ENCODE peak calls at places on chromosomes 2 and 18, in four cellular contexts. N is heart right ventricle, F is NCI-H2171 treated with DMSO at 0.1 percent for 48 hours, H is SHP77 treated with DMSO at 0.1 percent for 48 hours. K is an unnamed sample.

GRCh38 chr2:215971671-215972070 is 41.7 kb downstream of the MREG start:
- DNase-seq in N (no peak), F (no peak), H (no peak), K (no peak)

GRCh38 chr2:212665948-212666347 is 127.3 kb upstream of the ERBB4 start:
- DNase-seq in N (no peak), F (no peak), H (no peak), K (no peak)

GRCh38 chr2:19861771-19862170 is 40.0 kb downstream of the TTC32 start:
- DNase-seq in N (no peak), F (no peak), H (no peak), K (no peak)

GRCh38 chr2:236088368-236089057 is 79.7 kb downstream of the GBX2 start:
- DNase-seq in N (no peak), F (no peak), H (no peak), K (no peak)

GRCh38 chr2:83143946-83144345 is 1315.1 kb downstream of the SUCLG1 start:
- DNase-seq in N (no peak), F (no peak), H (no peak), K (no peak)

GRCh38 chr2:62293490-62294212 is 97.7 kb downstream of the B3GNT2 start:
- DNase-seq in N (peak), F (peak), H (peak), K (peak)

GRCh38 chr18:10020176-10020575 is 106.4 kb downstream of the VAPA start:
- DNase-seq in N (no peak), F (no peak), H (peak), K (no peak)

GRCh38 chr18:38023871-38024270 is 458.3 kb upstream of the CELF4 start:
- DNase-seq in N (no peak), F (no peak), H (no peak), K (no peak)

GRCh38 chr2:22110244-22110651 is 986.5 kb downstream of the TDRD15 start:
- DNase-seq in N (no peak), F (peak), H (peak), K (no peak)

GRCh38 chr18:48293954-48294893 is 115.0 kb downstream of the ZBTB7C start:
- DNase-seq in N (no peak), F (peak), H (peak), K (no peak)

GRCh38 chr2:199460808-199461454 is 3.2 kb upstream of the SATB2 start:
- DNase-seq in N (no peak), F (no peak), H (no peak), K (no peak)

GRCh38 chr2:128435576-128436497 is 117.2 kb upstream of the HS6ST1 start:
- DNase-seq in N (no peak), F (peak), H (no peak), K (peak)

GRCh38 chr2:148517296-148517695 is 127.3 kb upstream of the EPC2 start:
- DNase-seq in N (no peak), F (no peak), H (no peak), K (no peak)

GRCh38 chr2:227817940-227818568 is 4.4 kb downstream of the CCL20 start:
- DNase-seq in N (peak), F (no peak), H (no peak), K (peak)

GRCh38 chr18:77344777-77345507 is 95.3 kb downstream of the GALR1 start:
- DNase-seq in N (peak), F (no peak), H (no peak), K (no peak)

GRCh38 chr2:15169326-15170038 is 391.7 kb downstream of the NBAS start:
- DNase-seq in N (no peak), F (no peak), H (no peak), K (no peak)

GRCh38 chr2:221204699-221205098 is 367.4 kb downstream of the EPHA4 start:
- DNase-seq in N (no peak), F (peak), H (peak), K (no peak)

GRCh38 chr2:98912221-98912851 is 23.7 kb downstream of the CRACDL start:
- DNase-seq in N (peak), F (peak), H (peak), K (no peak)

GRCh38 chr2:29262681-29263260 is 147.6 kb downstream of the CLIP4 start:
- DNase-seq in N (no peak), F (no peak), H (no peak), K (no peak)

GRCh38 chr18:52667388-52667787 is 327.4 kb downstream of the DCC start:
- DNase-seq in N (no peak), F (no peak), H (no peak), K (no peak)

GRCh38 chr2:23703583-23704385 is 223.1 kb downstream of the ATAD2B start:
- DNase-seq in N (no peak), F (no peak), H (no peak), K (no peak)

GRCh38 chr18:8742382-8743361 is 37.3 kb downstream of the MTCL1 start:
- DNase-seq in N (no peak), F (no peak), H (no peak), K (no peak)

GRCh38 chr2:89767581-89768435 is 1076.3 kb downstream of the RPIA start:
- DNase-seq in N (peak), F (no peak), H (no peak), K (no peak)

GRCh38 chr2:150480241-150480640 is 7.2 kb downstream of the RND3 start:
- DNase-seq in N (no peak), F (peak), H (peak), K (no peak)

GRCh38 chr18:74892066-74892627 is 294.5 kb downstream of the ZNF407 start:
- DNase-seq in N (no peak), F (peak), H (peak), K (no peak)

GRCh38 chr2:62475172-62476011 is 30.6 kb downstream of the TMEM17 start:
- DNase-seq in N (no peak), F (peak), H (no peak), K (no peak)

GRCh38 chr18:63783394-63783793 is 8.2 kb downstream of the SERPINB7 start:
- DNase-seq in N (no peak), F (no peak), H (no peak), K (no peak)

GRCh38 chr2:17257194-17257909 is 260.9 kb downstream of the RAD51AP2 start:
- DNase-seq in N (no peak), F (no peak), H (no peak), K (no peak)

GRCh38 chr2:226862623-226863022 is 26.8 kb downstream of the RHBDD1 start:
- DNase-seq in N (no peak), F (no peak), H (no peak), K (no peak)

GRCh38 chr2:157497603-157498314 is 53.9 kb upstream of the CYTIP start:
- DNase-seq in N (no peak), F (peak), H (no peak), K (no peak)

GRCh38 chr2:179376881-179377280 is 112.2 kb upstream of the SESTD1 start:
- DNase-seq in N (no peak), F (no peak), H (no peak), K (no peak)

GRCh38 chr2:10316336-10316735 is 13.6 kb downstream of the HPCAL1 start:
- DNase-seq in N (no peak), F (no peak), H (no peak), K (no peak)